ENCODE peak calls at places on chromosomes 1 and 21, in five cellular contexts. N is omental fat pad, J is transverse colon, E is endothelial cell, O is right atrium auricular region. B is an unnamed sample.

GRCh38 chr1:26336477-26337205 is 17.3 kb downstream of the CRYBG2 start:
- DNase-seq in N (no peak), J (peak; percentile 96), E (peak; percentile 51), O (no peak), B (peak; percentile 73)

GRCh38 chr1:113109908-113110554 is 37.0 kb downstream of the LRIG2 start:
- DNase-seq in N (no peak), J (no peak), E (no peak), O (peak; percentile 71), B (peak; percentile 49)

GRCh38 chr1:2258996-2259395 is 30.9 kb downstream of the SKI start:
- DNase-seq in N (no peak), J (no peak), E (no peak), O (no peak), B (no peak)

GRCh38 chr1:210049616-210050015 is 111.6 kb downstream of the SYT14 start:
- DNase-seq in N (no peak), J (no peak), E (no peak), O (no peak), B (no peak)

GRCh38 chr1:43077273-43077672 is 94.8 kb downstream of the EBNA1BP2 start:
- DNase-seq in N (no peak), J (no peak), E (no peak), O (no peak), B (peak; percentile 53)

GRCh38 chr1:21022279-21023040 is 154.2 kb downstream of the EIF4G3 start:
- DNase-seq in N (no peak), J (peak; percentile 63), E (no peak), O (peak; percentile 78), B (peak; percentile 99)

GRCh38 chr1:3036646-3037280 is 15.5 kb downstream of the ACTRT2 start:
- DNase-seq in N (no peak), J (no peak), E (no peak), O (no peak), B (no peak)

GRCh38 chr1:153608089-153608672 is 4.8 kb downstream of the S100A16 start:
- DNase-seq in N (no peak), J (no peak), E (no peak), O (no peak), B (peak; percentile 35)

GRCh38 chr1:68975534-68975933 is 478.7 kb upstream of the DEPDC1 start:
- DNase-seq in N (no peak), J (no peak), E (no peak), O (no peak), B (no peak)

GRCh38 chr1:185483647-185484450 is 166.8 kb upstream of the IVNS1ABP start:
- DNase-seq in N (no peak), J (no peak), E (no peak), O (no peak), B (peak; percentile 93)

GRCh38 chr1:111193712-111194480 is 6.5 kb downstream of the DENND2D start:
- DNase-seq in N (no peak), J (peak; percentile 46), E (no peak), O (peak; percentile 42), B (peak; percentile 55)

GRCh38 chr1:44855742-44856141 is 12.7 kb upstream of the PTCH2 start:
- DNase-seq in N (no peak), J (no peak), E (no peak), O (no peak), B (peak; percentile 61)

GRCh38 chr1:178126790-178127189 is 32.9 kb downstream of the RASAL2 start:
- DNase-seq in N (no peak), J (no peak), E (no peak), O (no peak), B (peak; percentile 99)

GRCh38 chr1:112849425-112849966 is 106.5 kb downstream of the SLC16A1 start:
- DNase-seq in N (no peak), J (peak; percentile 31), E (peak; percentile 48), O (no peak), B (no peak)

GRCh38 chr1:237152506-237153335 is 110.7 kb downstream of the RYR2 start:
- DNase-seq in N (no peak), J (no peak), E (no peak), O (no peak), B (no peak)

GRCh38 chr1:211828584-211829342 is 1.8 kb downstream of the LPGAT1 start:
- DNase-seq in N (no peak), J (no peak), E (no peak), O (no peak), B (no peak)

GRCh38 chr1:103529746-103530145 is 4.2 kb downstream of the RNPC3 start:
- DNase-seq in N (no peak), J (no peak), E (no peak), O (no peak), B (peak; percentile 30)

GRCh38 chr1:243440406-243440805 is 184.6 kb downstream of the SDCCAG8 start:
- DNase-seq in N (no peak), J (no peak), E (no peak), O (no peak), B (no peak)

GRCh38 chr1:44660176-44660575 is 14.1 kb downstream of the TMEM53 start:
- DNase-seq in N (no peak), J (peak; percentile 48), E (no peak), O (peak; percentile 68), B (no peak)

GRCh38 chr1:60132985-60133673 is 59.6 kb upstream of the C1orf87 start:
- DNase-seq in N (no peak), J (peak; percentile 13), E (no peak), O (no peak), B (peak; percentile 34)

GRCh38 chr1:15386128-15386824 is 23.4 kb upstream of the EFHD2 start:
- DNase-seq in N (no peak), J (no peak), E (peak; percentile 26), O (no peak), B (no peak)

GRCh38 chr21:38352536-38353219 is 95.9 kb downstream of the KCNJ15 start:
- DNase-seq in N (peak; percentile 41), J (peak; percentile 59), E (peak; percentile 81), O (peak; percentile 76), B (peak; percentile 73)

GRCh38 chr1:3775498-3776230 is 3.1 kb downstream of the SMIM1 start:
- DNase-seq in N (no peak), J (peak; percentile 71), E (peak; percentile 31), O (no peak), B (peak; percentile 62)

GRCh38 chr21:33655591-33656221 is 13.4 kb downstream of the ITSN1 start:
- DNase-seq in N (no peak), J (no peak), E (no peak), O (no peak), B (peak; percentile 97)

GRCh38 chr1:214281902-214282695 is 1.1 kb downstream of the SMYD2 start:
- DNase-seq in N (no peak), J (peak; percentile 52), E (no peak), O (no peak), B (peak; percentile 82)

GRCh38 chr1:65180977-65181376 is 33.0 kb downstream of the AK4 start:
- DNase-seq in N (no peak), J (no peak), E (no peak), O (no peak), B (no peak)

GRCh38 chr1:162186406-162186805 is 116.9 kb downstream of the NOS1AP start:
- DNase-seq in N (no peak), J (no peak), E (no peak), O (no peak), B (no peak)

GRCh38 chr1:12409676-12410075 is 179.8 kb downstream of the VPS13D start:
- DNase-seq in N (no peak), J (peak; percentile 74), E (no peak), O (no peak), B (no peak)

GRCh38 chr1:168629466-168629865 is 53.1 kb downstream of the XCL1 start:
- DNase-seq in N (no peak), J (no peak), E (no peak), O (no peak), B (peak; percentile 69)

GRCh38 chr21:14926186-14926585 is 138.6 kb downstream of the NRIP1 start:
- DNase-seq in N (no peak), J (no peak), E (no peak), O (no peak), B (no peak)

GRCh38 chr1:87017994-87018672 is 103.7 kb downstream of the HS2ST1 start:
- DNase-seq in N (no peak), J (no peak), E (no peak), O (no peak), B (no peak)

GRCh38 chr1:15934211-15935055 is 41.5 kb downstream of the ZBTB17 start:
- DNase-seq in N (no peak), J (no peak), E (no peak), O (no peak), B (no peak)

GRCh38 chr1:217373761-217374701 is 256.9 kb downstream of the GPATCH2 start:
- DNase-seq in N (no peak), J (no peak), E (no peak), O (no peak), B (no peak)

GRCh38 chr1:160171352-160171751 is 19.0 kb upstream of the CASQ1 start:
- DNase-seq in N (no peak), J (no peak), E (no peak), O (no peak), B (peak; percentile 45)

GRCh38 chr1:209567788-209568187 is 15.7 kb upstream of the CAMK1G start:
- DNase-seq in N (no peak), J (no peak), E (no peak), O (no peak), B (peak; percentile 91)

GRCh38 chr1:201930803-201931202 is 15.5 kb downstream of the LMOD1 start:
- DNase-seq in N (no peak), J (no peak), E (no peak), O (no peak), B (no peak)

GRCh38 chr1:111489604-111490003 is 13.8 kb downstream of the ADORA3 start:
- DNase-seq in N (no peak), J (peak; percentile 25), E (no peak), O (peak; percentile 60), B (no peak)

GRCh38 chr1:152141971-152142584 is 16.9 kb downstream of the RPTN start:
- DNase-seq in N (peak; percentile 63), J (peak; percentile 41), E (peak; percentile 61), O (no peak), B (peak; percentile 78)
- TF ChIP-seq CTCF in N (no peak), J (peak; percentile 63), E (peak; percentile 84), O (peak; percentile 82), B (peak; percentile 73)

GRCh38 chr1:90434460-90434859 is 282.6 kb downstream of the BARHL2 start:
- DNase-seq in N (no peak), J (no peak), E (peak; percentile 7), O (no peak), B (peak; percentile 7)
- TF ChIP-seq CTCF in N (no peak), J (no peak), E (no peak), O (no peak), B (peak; percentile 28)

GRCh38 chr1:231604276-231604621 is 22.3 kb upstream of the DISC1 start:
- DNase-seq in N (no peak), J (no peak), E (no peak), O (no peak), B (no peak)
- TF ChIP-seq CTCF in N (no peak), J (peak; percentile 5), E (peak; percentile 24), O (peak; percentile 4), B (no peak)

DNA sequence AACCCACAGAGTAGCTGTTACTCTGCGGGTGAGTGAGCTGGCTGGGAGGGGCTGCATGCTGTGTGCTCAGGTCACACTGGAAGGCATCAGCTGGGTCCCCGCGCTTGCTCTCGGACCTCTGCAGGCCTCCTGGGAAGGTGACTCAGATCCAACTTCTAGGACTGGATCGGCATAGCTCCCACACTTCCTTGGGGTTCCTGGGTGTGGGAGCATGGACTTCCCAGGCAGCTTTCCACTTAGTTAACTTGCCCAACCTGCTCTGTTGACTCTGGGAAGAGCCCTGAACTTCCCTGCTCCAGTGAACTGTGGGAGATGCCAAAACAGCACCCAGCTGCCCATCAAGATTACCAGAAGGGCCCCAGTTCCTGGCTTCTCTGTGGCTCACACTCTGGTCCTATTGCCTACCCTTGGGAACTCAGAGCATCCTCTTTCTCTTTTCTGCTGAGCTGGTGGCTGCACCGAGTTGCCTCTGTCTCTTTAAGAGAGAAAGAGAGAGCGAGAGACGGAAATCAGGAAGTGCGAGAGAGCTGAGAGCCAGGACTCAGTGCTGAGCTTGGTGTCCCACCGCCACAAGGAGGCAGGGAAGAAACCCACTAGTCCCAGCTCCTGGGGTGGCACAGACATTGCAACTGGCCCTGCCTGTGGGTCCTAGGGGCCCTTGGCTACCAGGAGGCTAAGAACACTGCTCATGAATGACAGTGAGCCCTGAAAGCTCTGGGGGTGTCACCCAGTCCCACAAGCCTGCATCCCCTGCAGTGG is at the start of gene IKBKE:
- DNase-seq in N (no peak), J (peak; percentile 77), E (peak; percentile 38), O (peak; percentile 77), B (peak; percentile 66)
- TF ChIP-seq CTCF in N (no peak), J (peak; percentile 31), E (no peak), O (peak; percentile 44), B (peak; percentile 33)

B was measured in bronchial epithelial cell.